ENCODE peak calls at places on chromosomes 16 and 17, in eight cellular contexts. One of them, this sample, is unnamed.

GRCh38 chr16:3198334-3199072 is 10.5 kb downstream of the OR1F1 start:
- DNase-seq in CD8-positive, alpha-beta T cell: no peak
- DNase-seq in T-cell: no peak
- DNase-seq in HAP-1: no peak
- DNase-seq in stimulated activated CD8-positive, alpha-beta memory T cell treated with anti-CD3 and anti-CD28 coated beads, Interleukin-4, amount 100 ng/mL, for 24 hours: no peak
- DNase-seq in dermis blood vessel endothelial cell: no peak
- DNase-seq in head of caudate nucleus: no peak
- DNase-seq in omental fat pad: no peak
- DNase-seq in this sample: no peak

GRCh38 chr17:18362509-18363020 is 785 bp downstream of the SHMT1 start:
- DNase-seq in CD8-positive, alpha-beta T cell: no peak
- DNase-seq in T-cell: no peak
- DNase-seq in HAP-1: peak
- DNase-seq in stimulated activated CD8-positive, alpha-beta memory T cell treated with anti-CD3 and anti-CD28 coated beads, Interleukin-4, amount 100 ng/mL, for 24 hours: no peak
- DNase-seq in dermis blood vessel endothelial cell: peak
- DNase-seq in head of caudate nucleus: peak
- DNase-seq in omental fat pad: peak
- DNase-seq in this sample: peak

GRCh38 chr16:49557070-49557446 is 183.5 kb downstream of the C16orf78 start:
- DNase-seq in CD8-positive, alpha-beta T cell: no peak
- DNase-seq in T-cell: no peak
- DNase-seq in HAP-1: peak
- DNase-seq in stimulated activated CD8-positive, alpha-beta memory T cell treated with anti-CD3 and anti-CD28 coated beads, Interleukin-4, amount 100 ng/mL, for 24 hours: no peak
- DNase-seq in dermis blood vessel endothelial cell: no peak
- DNase-seq in head of caudate nucleus: no peak
- DNase-seq in omental fat pad: no peak
- DNase-seq in this sample: no peak

GRCh38 chr17:63445571-63446217 is 412 bp downstream of the CYB561 start:
- DNase-seq in CD8-positive, alpha-beta T cell: peak
- DNase-seq in T-cell: peak
- DNase-seq in HAP-1: no peak
- DNase-seq in stimulated activated CD8-positive, alpha-beta memory T cell treated with anti-CD3 and anti-CD28 coated beads, Interleukin-4, amount 100 ng/mL, for 24 hours: peak
- DNase-seq in dermis blood vessel endothelial cell: peak
- DNase-seq in head of caudate nucleus: no peak
- DNase-seq in omental fat pad: no peak
- DNase-seq in this sample: no peak

GRCh38 chr16:55478827-55479559 is at the start of gene MMP2:
- DNase-seq in CD8-positive, alpha-beta T cell: no peak
- DNase-seq in T-cell: no peak
- DNase-seq in HAP-1: peak
- DNase-seq in stimulated activated CD8-positive, alpha-beta memory T cell treated with anti-CD3 and anti-CD28 coated beads, Interleukin-4, amount 100 ng/mL, for 24 hours: no peak
- DNase-seq in dermis blood vessel endothelial cell: peak
- DNase-seq in head of caudate nucleus: no peak
- DNase-seq in omental fat pad: no peak
- DNase-seq in this sample: no peak

GRCh38 chr16:14629612-14629918 is 495 bp downstream of the PARN start:
- DNase-seq in CD8-positive, alpha-beta T cell: no peak
- DNase-seq in T-cell: no peak
- DNase-seq in HAP-1: no peak
- DNase-seq in stimulated activated CD8-positive, alpha-beta memory T cell treated with anti-CD3 and anti-CD28 coated beads, Interleukin-4, amount 100 ng/mL, for 24 hours: no peak
- DNase-seq in dermis blood vessel endothelial cell: peak
- DNase-seq in head of caudate nucleus: no peak
- DNase-seq in omental fat pad: no peak
- DNase-seq in this sample: peak

GRCh38 chr17:32161506-32162365 is 19.4 kb downstream of the RHOT1 start:
- DNase-seq in CD8-positive, alpha-beta T cell: no peak
- DNase-seq in T-cell: no peak
- DNase-seq in HAP-1: no peak
- DNase-seq in stimulated activated CD8-positive, alpha-beta memory T cell treated with anti-CD3 and anti-CD28 coated beads, Interleukin-4, amount 100 ng/mL, for 24 hours: no peak
- DNase-seq in dermis blood vessel endothelial cell: peak
- DNase-seq in head of caudate nucleus: no peak
- DNase-seq in omental fat pad: no peak
- DNase-seq in this sample: no peak

GRCh38 chr16:53529529-53529928 is 26.5 kb upstream of the AKTIP start:
- DNase-seq in CD8-positive, alpha-beta T cell: no peak
- DNase-seq in T-cell: no peak
- DNase-seq in HAP-1: no peak
- DNase-seq in stimulated activated CD8-positive, alpha-beta memory T cell treated with anti-CD3 and anti-CD28 coated beads, Interleukin-4, amount 100 ng/mL, for 24 hours: no peak
- DNase-seq in dermis blood vessel endothelial cell: no peak
- DNase-seq in head of caudate nucleus: no peak
- DNase-seq in omental fat pad: no peak
- DNase-seq in this sample: no peak

GRCh38 chr17:44502598-44503079 is 567 bp downstream of the GPATCH8 start:
- DNase-seq in CD8-positive, alpha-beta T cell: no peak
- DNase-seq in T-cell: no peak
- DNase-seq in HAP-1: peak
- DNase-seq in stimulated activated CD8-positive, alpha-beta memory T cell treated with anti-CD3 and anti-CD28 coated beads, Interleukin-4, amount 100 ng/mL, for 24 hours: no peak
- DNase-seq in dermis blood vessel endothelial cell: peak
- DNase-seq in head of caudate nucleus: no peak
- DNase-seq in omental fat pad: no peak
- DNase-seq in this sample: peak

GRCh38 chr17:37182786-37183185 is 193.0 kb upstream of the C17orf78 start:
- DNase-seq in CD8-positive, alpha-beta T cell: no peak
- DNase-seq in T-cell: no peak
- DNase-seq in HAP-1: no peak
- DNase-seq in stimulated activated CD8-positive, alpha-beta memory T cell treated with anti-CD3 and anti-CD28 coated beads, Interleukin-4, amount 100 ng/mL, for 24 hours: no peak
- DNase-seq in dermis blood vessel endothelial cell: peak
- DNase-seq in head of caudate nucleus: no peak
- DNase-seq in omental fat pad: no peak
- DNase-seq in this sample: no peak

GRCh38 chr17:40432864-40433528 is 10.3 kb upstream of the IGFBP4 start:
- DNase-seq in CD8-positive, alpha-beta T cell: no peak
- DNase-seq in T-cell: no peak
- DNase-seq in HAP-1: no peak
- DNase-seq in stimulated activated CD8-positive, alpha-beta memory T cell treated with anti-CD3 and anti-CD28 coated beads, Interleukin-4, amount 100 ng/mL, for 24 hours: no peak
- DNase-seq in dermis blood vessel endothelial cell: no peak
- DNase-seq in head of caudate nucleus: peak
- DNase-seq in omental fat pad: no peak
- DNase-seq in this sample: peak